ENCODE peak calls at places on chromosome 11, in seven cellular contexts. G is tibial nerve; Q is Karpas-422; P is HTR-8/SVneo; V is endothelial cell; C is retinal pigment epithelial cell; W is stimulated activated CD8-positive, alpha-beta memory T cell treated with anti-CD3 and anti-CD28 coated beads, Interleukin-7, amount 100 ng/mL, for 1 hour. H is an unnamed sample.

GRCh38 chr11:116782728-116783127 is 5.1 kb downstream of the ZPR1 start:
- DNase-seq in V (no peak), G (no peak), Q (peak; percentile 32), P (no peak), W (no peak), C (no peak), H (no peak)

GRCh38 chr11:121406291-121406690 is 45.8 kb upstream of the SORL1 start:
- DNase-seq in V (no peak), C (no peak), Q (no peak), W (no peak), G (no peak), P (no peak), H (no peak)

GRCh38 chr11:72069787-72070251 is 10.5 kb downstream of the NUMA1 start:
- DNase-seq in P (peak; percentile 84), G (peak; percentile 67), Q (no peak), C (peak; percentile 37), V (no peak), W (no peak), H (no peak)

GRCh38 chr11:44989831-44990566 is 39.3 kb upstream of the TP53I11 start:
- DNase-seq in V (no peak), C (no peak), G (no peak), P (no peak), W (no peak), Q (no peak), H (no peak)

GRCh38 chr11:58618215-58618614 is 4.2 kb upstream of the CNTF start:
- DNase-seq in C (no peak), W (no peak), G (no peak), V (no peak), P (no peak), Q (no peak), H (no peak)

GRCh38 chr11:34192481-34193401 is 87.3 kb downstream of the NAT10 start:
- DNase-seq in G (peak; percentile 41), C (peak; percentile 78), Q (no peak), P (peak; percentile 90), W (no peak), V (no peak), H (peak; percentile 62)

GRCh38 chr11:103047837-103048236 is 44.1 kb downstream of the DCUN1D5 start:
- DNase-seq in Q (no peak), G (no peak), C (no peak), V (no peak), W (no peak), P (no peak), H (no peak)

GRCh38 chr11:111418436-111418787 is 39.3 kb upstream of the POU2AF1 start:
- DNase-seq in W (no peak), G (no peak), Q (peak; percentile 95), C (no peak), V (no peak), P (no peak), H (no peak)

GRCh38 chr11:27392715-27393114 is 29.7 kb upstream of the CCDC34 start:
- DNase-seq in G (no peak), C (no peak), P (no peak), V (no peak), W (no peak), Q (no peak), H (no peak)

GRCh38 chr11:77259681-77260080 is 41.8 kb downstream of the GDPD4 start:
- DNase-seq in C (no peak), V (no peak), G (no peak), P (no peak), W (no peak), Q (no peak), H (no peak)

GRCh38 chr11:11916981-11917399 is 75.2 kb downstream of the USP47 start:
- DNase-seq in Q (no peak), G (no peak), W (no peak), P (peak; percentile 8), V (no peak), C (peak; percentile 26), H (no peak)

GRCh38 chr11:12200359-12201015 is 90.1 kb downstream of the MICAL2 start:
- DNase-seq in W (no peak), C (peak; percentile 91), P (peak; percentile 73), Q (no peak), G (no peak), V (no peak), H (no peak)

GRCh38 chr11:45225277-45225676 is 60.9 kb downstream of the SYT13 start:
- DNase-seq in V (no peak), Q (no peak), C (no peak), G (no peak), P (no peak), W (no peak), H (no peak)

GRCh38 chr11:78564037-78564888 is 10.4 kb downstream of the NARS2 start:
- DNase-seq in C (no peak), V (peak; percentile 52), P (no peak), W (no peak), Q (peak; percentile 86), G (no peak), H (no peak)

GRCh38 chr11:123490527-123490926 is 60.5 kb downstream of the GRAMD1B start:
- DNase-seq in W (no peak), C (no peak), Q (no peak), V (no peak), P (no peak), G (no peak), H (no peak)

GRCh38 chr11:75524576-75525432 is 937 bp downstream of the GDPD5 start:
- DNase-seq in G (no peak), P (peak; percentile 48), C (no peak), W (no peak), Q (peak; percentile 72), V (no peak), H (no peak)

GRCh38 chr11:110311783-110312578 is 15.6 kb upstream of the RDX start:
- DNase-seq in C (no peak), G (no peak), V (no peak), W (no peak), Q (no peak), P (peak; percentile 61), H (no peak)

GRCh38 chr11:39221739-39222138 is 2237.7 kb downstream of the LRRC4C start:
- DNase-seq in C (no peak), Q (no peak), V (no peak), W (no peak), G (no peak), P (no peak), H (no peak)

GRCh38 chr11:16820324-16821092 is 82.1 kb downstream of the C11orf58 start:
- DNase-seq in Q (peak; percentile 97), G (peak; percentile 73), V (peak; percentile 80), P (peak; percentile 79), C (peak; percentile 39), W (peak; percentile 19), H (no peak)

GRCh38 chr11:10534331-10534730 is 6.7 kb downstream of the RNF141 start:
- DNase-seq in V (no peak), W (no peak), G (no peak), Q (no peak), P (no peak), C (no peak), H (no peak)

GRCh38 chr11:124069429-124070401 is 28.6 kb upstream of the OR10G7 start:
- DNase-seq in W (no peak), G (no peak), P (no peak), Q (peak; percentile 72), V (peak; percentile 69), C (peak; percentile 34), H (no peak)

GRCh38 chr11:118046051-118046963 is 30.6 kb upstream of the TMPRSS4 start:
- DNase-seq in C (no peak), W (no peak), G (no peak), P (no peak), V (no peak), Q (no peak), H (no peak)

GRCh38 chr11:120108154-120108784 is 29.6 kb downstream of the TRIM29 start:
- DNase-seq in W (no peak), C (no peak), Q (peak; percentile 77), G (peak; percentile 65), P (peak; percentile 86), V (peak; percentile 86), H (no peak)

GRCh38 chr11:102117472-102118113 is 7.3 kb downstream of the YAP1 start:
- DNase-seq in V (no peak), W (no peak), Q (no peak), P (no peak), C (no peak), G (no peak), H (no peak)

GRCh38 chr11:116189378-116190170 is 583.2 kb downstream of the BUD13 start:
- DNase-seq in G (no peak), V (no peak), Q (no peak), P (no peak), C (no peak), W (no peak), H (no peak)

GRCh38 chr11:113048820-113049555 is 87.8 kb downstream of the NCAM1 start:
- DNase-seq in C (no peak), V (no peak), Q (no peak), G (no peak), W (no peak), P (no peak), H (no peak)

GRCh38 chr11:117230286-117230961 is 1.4 kb downstream of the PCSK7 start:
- DNase-seq in C (no peak), Q (peak; percentile 62), P (no peak), V (no peak), W (no peak), G (no peak), H (no peak)

GRCh38 chr11:85764796-85765195 is 46.1 kb downstream of the SYTL2 start:
- DNase-seq in W (no peak), P (no peak), Q (no peak), C (no peak), G (no peak), V (no peak), H (no peak)

GRCh38 chr11:112805658-112806057 is 155.6 kb upstream of the NCAM1 start:
- DNase-seq in V (no peak), P (no peak), G (no peak), W (no peak), Q (no peak), C (no peak), H (no peak)

GRCh38 chr11:35304393-35304790 is 115.0 kb downstream of the SLC1A2 start:
- DNase-seq in P (no peak), C (no peak), V (no peak), W (no peak), G (no peak), Q (no peak), H (no peak)

GRCh38 chr11:103628121-103628520 is 408.3 kb upstream of the DDI1 start:
- DNase-seq in V (no peak), P (no peak), Q (no peak), W (no peak), C (no peak), G (no peak), H (no peak)

GRCh38 chr11:67320691-67321090 is 17.4 kb downstream of the SSH3 start:
- DNase-seq in V (no peak), Q (no peak), P (no peak), W (no peak), G (no peak), C (no peak), H (no peak)

GRCh38 chr11:3186166-3186953 is 21.2 kb upstream of the OSBPL5 start:
- DNase-seq in C (no peak), Q (no peak), W (no peak), P (no peak), G (no peak), V (no peak), H (no peak)

GRCh38 chr11:69963533-69964246 is 114.4 kb upstream of the ANO1 start:
- DNase-seq in W (no peak), Q (peak; percentile 44), P (no peak), G (no peak), C (no peak), V (no peak), H (no peak)

GRCh38 chr11:68436985-68437926 is 23.3 kb upstream of the PPP6R3 start:
- DNase-seq in Q (no peak), W (no peak), P (peak; percentile 52), V (peak; percentile 29), C (no peak), G (no peak), H (no peak)

GRCh38 chr11:12003815-12004214 is 4.6 kb downstream of the DKK3 start:
- DNase-seq in G (no peak), P (no peak), W (no peak), C (no peak), V (no peak), Q (no peak), H (no peak)

GRCh38 chr11:83033972-83034672 is 37.6 kb downstream of the RAB30 start:
- DNase-seq in C (peak; percentile 33), G (peak; percentile 31), P (no peak), Q (no peak), V (no peak), W (no peak), H (no peak)